ENCODE peak calls at places on chromosomes 2 and 18, in nine cellular contexts. One of them, this sample, is unnamed.

GRCh38 chr2:120560330-120560729 is 175.3 kb upstream of the GLI2 start:
- DNase-seq in activated T-cell treated with anti-CD3 and anti-CD28 coated beads, Interleukin-2, amount 50 U/mL, for 72 hours: no peak
- DNase-seq in stimulated activated CD4-positive, alpha-beta T cell treated with anti-CD3 and anti-CD28 coated beads, TNF-alpha, amount 100 ng/mL, for 24 hours: no peak
- DNase-seq in colonic mucosa: no peak
- DNase-seq in neural crest cell: no peak
- DNase-seq in CD4-positive, CD25-positive, alpha-beta regulatory T cell: no peak
- DNase-seq in C1 segment of cervical spinal cord: no peak
- DNase-seq in HS-5: no peak
- DNase-seq in NCI-H1105: no peak
- DNase-seq in this sample: no peak

GRCh38 chr2:98757904-98758421 is 27.0 kb upstream of the MGAT4A start:
- DNase-seq in activated T-cell treated with anti-CD3 and anti-CD28 coated beads, Interleukin-2, amount 50 U/mL, for 72 hours: peak
- DNase-seq in stimulated activated CD4-positive, alpha-beta T cell treated with anti-CD3 and anti-CD28 coated beads, TNF-alpha, amount 100 ng/mL, for 24 hours: no peak
- DNase-seq in colonic mucosa: peak
- DNase-seq in neural crest cell: no peak
- DNase-seq in CD4-positive, CD25-positive, alpha-beta regulatory T cell: peak
- DNase-seq in C1 segment of cervical spinal cord: no peak
- DNase-seq in HS-5: peak
- DNase-seq in NCI-H1105: no peak
- DNase-seq in this sample: peak

GRCh38 chr2:67879586-67880290 is 183.1 kb downstream of the C1D start:
- DNase-seq in activated T-cell treated with anti-CD3 and anti-CD28 coated beads, Interleukin-2, amount 50 U/mL, for 72 hours: no peak
- DNase-seq in stimulated activated CD4-positive, alpha-beta T cell treated with anti-CD3 and anti-CD28 coated beads, TNF-alpha, amount 100 ng/mL, for 24 hours: no peak
- DNase-seq in colonic mucosa: no peak
- DNase-seq in neural crest cell: no peak
- DNase-seq in CD4-positive, CD25-positive, alpha-beta regulatory T cell: no peak
- DNase-seq in C1 segment of cervical spinal cord: no peak
- DNase-seq in HS-5: peak
- DNase-seq in NCI-H1105: no peak
- DNase-seq in this sample: no peak

GRCh38 chr2:240905176-240905781 is 857 bp upstream of the CROCC2 start:
- DNase-seq in activated T-cell treated with anti-CD3 and anti-CD28 coated beads, Interleukin-2, amount 50 U/mL, for 72 hours: no peak
- DNase-seq in stimulated activated CD4-positive, alpha-beta T cell treated with anti-CD3 and anti-CD28 coated beads, TNF-alpha, amount 100 ng/mL, for 24 hours: no peak
- DNase-seq in colonic mucosa: no peak
- DNase-seq in neural crest cell: no peak
- DNase-seq in CD4-positive, CD25-positive, alpha-beta regulatory T cell: no peak
- DNase-seq in C1 segment of cervical spinal cord: no peak
- DNase-seq in HS-5: no peak
- DNase-seq in NCI-H1105: no peak
- DNase-seq in this sample: no peak

GRCh38 chr2:228654707-228655106 is 473.2 kb upstream of the SPHKAP start:
- DNase-seq in activated T-cell treated with anti-CD3 and anti-CD28 coated beads, Interleukin-2, amount 50 U/mL, for 72 hours: no peak
- DNase-seq in stimulated activated CD4-positive, alpha-beta T cell treated with anti-CD3 and anti-CD28 coated beads, TNF-alpha, amount 100 ng/mL, for 24 hours: no peak
- DNase-seq in colonic mucosa: no peak
- DNase-seq in neural crest cell: no peak
- DNase-seq in CD4-positive, CD25-positive, alpha-beta regulatory T cell: no peak
- DNase-seq in C1 segment of cervical spinal cord: no peak
- DNase-seq in HS-5: no peak
- DNase-seq in NCI-H1105: no peak
- DNase-seq in this sample: no peak

GRCh38 chr18:73908323-73908722 is 239.3 kb downstream of the FBXO15 start:
- DNase-seq in activated T-cell treated with anti-CD3 and anti-CD28 coated beads, Interleukin-2, amount 50 U/mL, for 72 hours: no peak
- DNase-seq in stimulated activated CD4-positive, alpha-beta T cell treated with anti-CD3 and anti-CD28 coated beads, TNF-alpha, amount 100 ng/mL, for 24 hours: no peak
- DNase-seq in colonic mucosa: no peak
- DNase-seq in neural crest cell: peak
- DNase-seq in CD4-positive, CD25-positive, alpha-beta regulatory T cell: no peak
- DNase-seq in C1 segment of cervical spinal cord: no peak
- DNase-seq in HS-5: no peak
- DNase-seq in NCI-H1105: no peak
- DNase-seq in this sample: peak

GRCh38 chr2:226124548-226125011 is 675.0 kb downstream of the IRS1 start:
- DNase-seq in activated T-cell treated with anti-CD3 and anti-CD28 coated beads, Interleukin-2, amount 50 U/mL, for 72 hours: no peak
- DNase-seq in stimulated activated CD4-positive, alpha-beta T cell treated with anti-CD3 and anti-CD28 coated beads, TNF-alpha, amount 100 ng/mL, for 24 hours: no peak
- DNase-seq in colonic mucosa: no peak
- DNase-seq in neural crest cell: no peak
- DNase-seq in CD4-positive, CD25-positive, alpha-beta regulatory T cell: no peak
- DNase-seq in C1 segment of cervical spinal cord: no peak
- DNase-seq in HS-5: no peak
- DNase-seq in NCI-H1105: no peak
- DNase-seq in this sample: no peak

GRCh38 chr18:901769-902168 is 2.9 kb upstream of the ADCYAP1 start:
- DNase-seq in activated T-cell treated with anti-CD3 and anti-CD28 coated beads, Interleukin-2, amount 50 U/mL, for 72 hours: no peak
- DNase-seq in stimulated activated CD4-positive, alpha-beta T cell treated with anti-CD3 and anti-CD28 coated beads, TNF-alpha, amount 100 ng/mL, for 24 hours: no peak
- DNase-seq in colonic mucosa: no peak
- DNase-seq in neural crest cell: no peak
- DNase-seq in CD4-positive, CD25-positive, alpha-beta regulatory T cell: no peak
- DNase-seq in C1 segment of cervical spinal cord: no peak
- DNase-seq in HS-5: no peak
- DNase-seq in NCI-H1105: no peak
- DNase-seq in this sample: no peak

GRCh38 chr2:32136097-32136496 is 29.6 kb upstream of the SLC30A6 start:
- DNase-seq in activated T-cell treated with anti-CD3 and anti-CD28 coated beads, Interleukin-2, amount 50 U/mL, for 72 hours: no peak
- DNase-seq in stimulated activated CD4-positive, alpha-beta T cell treated with anti-CD3 and anti-CD28 coated beads, TNF-alpha, amount 100 ng/mL, for 24 hours: no peak
- DNase-seq in colonic mucosa: no peak
- DNase-seq in neural crest cell: no peak
- DNase-seq in CD4-positive, CD25-positive, alpha-beta regulatory T cell: no peak
- DNase-seq in C1 segment of cervical spinal cord: no peak
- DNase-seq in HS-5: peak
- DNase-seq in NCI-H1105: no peak
- DNase-seq in this sample: no peak

GRCh38 chr2:27271631-27272340 is 3.4 kb upstream of the DNAJC5G start:
- DNase-seq in activated T-cell treated with anti-CD3 and anti-CD28 coated beads, Interleukin-2, amount 50 U/mL, for 72 hours: no peak
- DNase-seq in stimulated activated CD4-positive, alpha-beta T cell treated with anti-CD3 and anti-CD28 coated beads, TNF-alpha, amount 100 ng/mL, for 24 hours: no peak
- DNase-seq in colonic mucosa: no peak
- DNase-seq in neural crest cell: no peak
- DNase-seq in CD4-positive, CD25-positive, alpha-beta regulatory T cell: no peak
- DNase-seq in C1 segment of cervical spinal cord: no peak
- DNase-seq in HS-5: no peak
- DNase-seq in NCI-H1105: no peak
- DNase-seq in this sample: peak

This sample was measured in testis.